ENCODE peak calls at places on chromosomes 4 and X, in eight cellular contexts. W is endothelial cell; K is GM06990; M is WERI-Rb-1; N is renal cortical epithelial cell; G is progenitor cell of endocrine pancreas; Y is activated T-helper 9 cell treated with anti-CD3 and anti-CD28 coated beads, Interleukin-2, amount 50 U/mL, for 16 hours; B is nephron progenitor cell. T is an unnamed sample.

GRCh38 chrX:11836284-11836683 is 78.2 kb downstream of the MSL3 start:
- DNase-seq in K (no peak), W (no peak), G (no peak), N (peak), Y (no peak), M (no peak), B (no peak), T (no peak)

GRCh38 chr4:4423706-4424498 is 37.0 kb downstream of the NSG1 start:
- DNase-seq in Y (no peak), N (no peak), K (no peak), B (no peak), W (no peak), G (no peak), M (no peak), T (no peak)

GRCh38 chrX:21723097-21723496 is 34.8 kb downstream of the SMPX start:
- DNase-seq in W (peak), K (no peak), N (no peak), Y (no peak), G (peak), M (no peak), B (peak), T (no peak)

GRCh38 chr4:807792-808191 is 18.1 kb downstream of the CPLX1 start:
- DNase-seq in K (no peak), Y (no peak), M (no peak), G (no peak), B (no peak), N (no peak), W (no peak), T (no peak)

GRCh38 chrX:40082447-40083119 is 15.2 kb downstream of the BCOR start:
- DNase-seq in Y (no peak), G (no peak), K (no peak), N (no peak), B (no peak), W (no peak), M (no peak), T (no peak)

GRCh38 chrX:38004046-38004445 is 2.3 kb upstream of the SYTL5 start:
- DNase-seq in W (no peak), K (no peak), Y (no peak), G (no peak), N (no peak), M (no peak), B (no peak), T (no peak)

GRCh38 chr4:111556141-111556781 is 589.0 kb upstream of the FAM241A start:
- DNase-seq in W (no peak), Y (no peak), B (no peak), G (no peak), N (no peak), M (no peak), K (no peak), T (no peak)

GRCh38 chr4:151484396-151485102 is 75.6 kb downstream of the FHIP1A start:
- DNase-seq in B (no peak), W (no peak), Y (no peak), N (peak), M (no peak), K (no peak), G (no peak), T (no peak)

GRCh38 chr4:4574792-4575191 is 32.9 kb upstream of the STX18 start:
- DNase-seq in N (peak), W (no peak), K (peak), M (peak), G (no peak), Y (no peak), B (peak), T (peak)

GRCh38 chr4:119521306-119521705 is 107.3 kb downstream of the PDE5A start:
- DNase-seq in N (no peak), M (no peak), K (no peak), Y (no peak), G (no peak), B (no peak), W (no peak), T (peak)

GRCh38 chrX:51496501-51497291 is at the start of gene NUDT11:
- DNase-seq in G (peak), Y (peak), N (no peak), B (peak), W (peak), M (no peak), K (peak), T (peak)

GRCh38 chr4:180688480-180688879 is 1554.7 kb upstream of the TENM3 start:
- DNase-seq in W (no peak), K (no peak), G (no peak), Y (no peak), N (no peak), B (no peak), M (no peak), T (no peak)

T was measured in left colon.